ENCODE peak calls at places on chromosomes 12 and 14, in nine cellular contexts. K is hepatocyte; L is activated CD8-positive, alpha-beta memory T cell treated with anti-CD3 and anti-CD28 coated beads, Interleukin-2, amount 50 U/mL, for 48 hours; Q is NAMALWA; R is activated CD4-positive, alpha-beta T cell treated with anti-CD3 and anti-CD28 coated beads, Interleukin-2, amount 50 U/mL, for 24 hours; F is GM03348; S is ELR; T is islet precursor cell; O is stimulated activated naive B cell treated with anti-CD40 and anti-IgM and Interleukin-4, amounts not matched to agents 10 μg/mL and 1 μg/mL and 100 μg/mL, for 72 hours. X is an unnamed sample.

GRCh38 chr12:57483466-57483865 is 3.8 kb upstream of the ARHGAP9 start:
- DNase-seq in R (no peak), Q (no peak), T (peak; percentile 76), S (peak; percentile 35), K (no peak), O (no peak), F (peak; percentile 32), L (no peak), X (no peak)

GRCh38 chr12:68953536-68953935 is 20.6 kb upstream of the CPM start:
- DNase-seq in F (no peak), K (no peak), T (no peak), S (no peak), L (no peak), O (no peak), R (no peak), Q (no peak), X (no peak)

GRCh38 chr12:108039794-108040193 is 89.3 kb upstream of the WSCD2 start:
- DNase-seq in K (no peak), F (no peak), Q (no peak), L (no peak), T (no peak), S (no peak), R (no peak), O (no peak), X (no peak)

GRCh38 chr12:58034311-58034710 is 92.9 kb downstream of the ATP23 start:
- DNase-seq in T (no peak), S (peak; percentile 3), F (no peak), R (no peak), O (no peak), L (no peak), K (no peak), Q (no peak), X (no peak)

GRCh38 chr14:31025335-31026075 is at the start of gene AP4S1:
- DNase-seq in K (peak; percentile 65), O (peak; percentile 34), F (peak; percentile 60), S (peak; percentile 59), T (peak; percentile 69), R (peak; percentile 25), Q (peak; percentile 66), L (peak; percentile 80), X (peak; percentile 35)

GRCh38 chr12:124302241-124302806 is 7.4 kb downstream of the RFLNA start:
- DNase-seq in Q (no peak), K (no peak), F (no peak), L (no peak), T (no peak), O (no peak), R (no peak), S (no peak), X (no peak)

GRCh38 chr12:24945822-24946221 is 3.1 kb downstream of the BCAT1 start:
- DNase-seq in L (no peak), Q (no peak), S (no peak), F (no peak), O (no peak), T (no peak), K (no peak), R (no peak), X (no peak)

GRCh38 chr14:94022532-94023411 is 3.4 kb upstream of the OTUB2 start:
- DNase-seq in T (no peak), F (no peak), K (no peak), Q (no peak), R (no peak), L (no peak), O (no peak), S (no peak), X (no peak)

GRCh38 chr12:46332260-46332659 is 40.3 kb downstream of the SLC38A2 start:
- DNase-seq in Q (no peak), F (peak; percentile 6), L (no peak), K (no peak), O (no peak), T (no peak), R (no peak), S (peak; percentile 90), X (no peak)

X was measured in omental fat pad.